ENCODE peak calls at places on chromosomes 11 and 22, in five cellular contexts. One of them, this sample, is unnamed.

GRCh38 chr22:24768537-24769374 is 5.8 kb downstream of the PIWIL3 start:
- DNase-seq in IMR-90: peak; percentile 76
- DNase-seq in pancreas: peak; percentile 73
- DNase-seq in SK-N-SH: peak; percentile 85
- DNase-seq in ascending aorta: no peak
- DNase-seq in this sample: peak; percentile 41

GRCh38 chr22:24155597-24156145 is 25.6 kb upstream of the SUSD2 start:
- DNase-seq in IMR-90: peak; percentile 65
- DNase-seq in pancreas: peak; percentile 90
- DNase-seq in SK-N-SH: peak; percentile 85
- DNase-seq in ascending aorta: peak; percentile 39
- DNase-seq in this sample: peak; percentile 84

GRCh38 chr11:88411265-88411664 is 73.7 kb upstream of the CTSC start:
- DNase-seq in IMR-90: peak; percentile 92
- DNase-seq in pancreas: no peak
- DNase-seq in SK-N-SH: no peak
- DNase-seq in ascending aorta: no peak
- DNase-seq in this sample: no peak

GRCh38 chr11:21511835-21512440 is 680.9 kb upstream of the ANO5 start:
- DNase-seq in IMR-90: no peak
- DNase-seq in pancreas: no peak
- DNase-seq in SK-N-SH: peak; percentile 36
- DNase-seq in ascending aorta: no peak
- DNase-seq in this sample: peak; percentile 48

GRCh38 chr22:30325724-30326703 is 727 bp downstream of the TBC1D10A start:
- DNase-seq in IMR-90: no peak
- DNase-seq in pancreas: peak; percentile 78
- DNase-seq in SK-N-SH: peak; percentile 77
- DNase-seq in ascending aorta: no peak
- DNase-seq in this sample: no peak

GRCh38 chr22:43110927-43111623 is 525 bp downstream of the BIK start:
- DNase-seq in IMR-90: no peak
- DNase-seq in pancreas: peak; percentile 90
- DNase-seq in SK-N-SH: peak; percentile 46
- DNase-seq in ascending aorta: no peak
- DNase-seq in this sample: no peak

GRCh38 chr11:31657091-31657490 is 147.5 kb downstream of the ELP4 start:
- DNase-seq in IMR-90: no peak
- DNase-seq in pancreas: no peak
- DNase-seq in SK-N-SH: no peak
- DNase-seq in ascending aorta: no peak
- DNase-seq in this sample: no peak

GRCh38 chr22:32605576-32605975 is 131.0 kb downstream of the FBXO7 start:
- DNase-seq in IMR-90: no peak
- DNase-seq in pancreas: no peak
- DNase-seq in SK-N-SH: no peak
- DNase-seq in ascending aorta: no peak
- DNase-seq in this sample: no peak

GRCh38 chr11:475941-476340 is 25.9 kb downstream of the PTDSS2 start:
- DNase-seq in IMR-90: no peak
- DNase-seq in pancreas: no peak
- DNase-seq in SK-N-SH: no peak
- DNase-seq in ascending aorta: no peak
- DNase-seq in this sample: no peak

GRCh38 chr22:19058713-19059451 is 63.3 kb downstream of the DGCR2 start:
- DNase-seq in IMR-90: no peak
- DNase-seq in pancreas: peak; percentile 77
- DNase-seq in SK-N-SH: no peak
- DNase-seq in ascending aorta: no peak
- DNase-seq in this sample: no peak

GRCh38 chr11:12211331-12212065 is 101.1 kb downstream of the MICAL2 start:
- DNase-seq in IMR-90: no peak
- DNase-seq in pancreas: no peak
- DNase-seq in SK-N-SH: no peak
- DNase-seq in ascending aorta: no peak
- DNase-seq in this sample: no peak

GRCh38 chr11:78560826-78561484 is 13.7 kb downstream of the NARS2 start:
- DNase-seq in IMR-90: no peak
- DNase-seq in pancreas: no peak
- DNase-seq in SK-N-SH: no peak
- DNase-seq in ascending aorta: no peak
- DNase-seq in this sample: no peak

GRCh38 chr11:112795142-112795815 is 165.9 kb upstream of the NCAM1 start:
- DNase-seq in IMR-90: peak; percentile 31
- DNase-seq in pancreas: no peak
- DNase-seq in SK-N-SH: peak; percentile 56
- DNase-seq in ascending aorta: no peak
- DNase-seq in this sample: peak; percentile 53

GRCh38 chr11:106012744-106013143 is 9.3 kb downstream of the MSANTD4 start:
- DNase-seq in IMR-90: peak; percentile 95
- DNase-seq in pancreas: no peak
- DNase-seq in SK-N-SH: no peak
- DNase-seq in ascending aorta: no peak
- DNase-seq in this sample: peak; percentile 65

GRCh38 chr11:46901156-46901555 is 17.2 kb downstream of the LRP4 start:
- DNase-seq in IMR-90: no peak
- DNase-seq in pancreas: no peak
- DNase-seq in SK-N-SH: no peak
- DNase-seq in ascending aorta: no peak
- DNase-seq in this sample: no peak

GRCh38 chr11:114564836-114565235 is 5.2 kb upstream of the NXPE1 start:
- DNase-seq in IMR-90: no peak
- DNase-seq in pancreas: no peak
- DNase-seq in SK-N-SH: no peak
- DNase-seq in ascending aorta: no peak
- DNase-seq in this sample: no peak

GRCh38 chr11:131889760-131890620 is 519.6 kb downstream of the NTM start:
- DNase-seq in IMR-90: peak; percentile 59
- DNase-seq in pancreas: no peak
- DNase-seq in SK-N-SH: no peak
- DNase-seq in ascending aorta: no peak
- DNase-seq in this sample: no peak

GRCh38 chr11:40732107-40732506 is 727.3 kb downstream of the LRRC4C start:
- DNase-seq in IMR-90: no peak
- DNase-seq in pancreas: no peak
- DNase-seq in SK-N-SH: no peak
- DNase-seq in ascending aorta: no peak
- DNase-seq in this sample: no peak

GRCh38 chr11:85918910-85919794 is 64.0 kb downstream of the CCDC83 start:
- DNase-seq in IMR-90: no peak
- DNase-seq in pancreas: no peak
- DNase-seq in SK-N-SH: no peak
- DNase-seq in ascending aorta: no peak
- DNase-seq in this sample: no peak

GRCh38 chr11:123678246-123678645 is 23.8 kb upstream of the SCN3B start:
- DNase-seq in IMR-90: no peak
- DNase-seq in pancreas: no peak
- DNase-seq in SK-N-SH: no peak
- DNase-seq in ascending aorta: no peak
- DNase-seq in this sample: no peak

GRCh38 chr11:132523929-132524328 is 1008.4 kb downstream of the OPCML start:
- DNase-seq in IMR-90: no peak
- DNase-seq in pancreas: no peak
- DNase-seq in SK-N-SH: no peak
- DNase-seq in ascending aorta: no peak
- DNase-seq in this sample: peak; percentile 2

GRCh38 chr22:42950281-42950680 is 64.7 kb downstream of the PACSIN2 start:
- DNase-seq in IMR-90: no peak
- DNase-seq in pancreas: no peak
- DNase-seq in SK-N-SH: no peak
- DNase-seq in ascending aorta: no peak
- DNase-seq in this sample: no peak

GRCh38 chr22:40406063-40406890 is 35.9 kb downstream of the SGSM3 start:
- DNase-seq in IMR-90: no peak
- DNase-seq in pancreas: no peak
- DNase-seq in SK-N-SH: no peak
- DNase-seq in ascending aorta: peak; percentile 5
- DNase-seq in this sample: no peak

DNA sequence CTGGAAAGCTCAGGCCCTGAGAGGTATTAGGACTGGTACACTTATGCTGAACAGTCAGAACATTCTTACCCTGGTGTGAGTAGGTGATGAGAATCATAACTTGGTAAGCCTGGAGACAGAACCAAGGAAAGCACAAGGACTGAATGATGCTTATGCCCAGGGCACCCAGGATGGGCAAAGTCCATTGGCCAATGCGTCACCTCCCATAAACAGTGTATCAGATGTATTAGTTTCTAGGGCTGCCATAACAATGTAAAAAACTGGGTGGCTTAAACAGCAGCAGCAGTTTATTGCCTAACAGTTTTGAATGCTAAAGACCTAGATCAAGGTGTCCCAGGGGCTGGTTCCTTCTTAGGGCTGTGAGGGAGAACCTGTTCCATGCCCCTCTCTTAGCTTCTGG is 107.0 kb downstream of the FAR1 start:
- DNase-seq in IMR-90: no peak
- DNase-seq in pancreas: no peak
- DNase-seq in SK-N-SH: no peak
- DNase-seq in ascending aorta: no peak
- DNase-seq in this sample: no peak
- H3K36me3 ChIP-seq in IMR-90: no peaks in the 10 kb centered on the region
- H3K36me3 ChIP-seq in pancreas: no peaks in the 10 kb centered on the region
- H3K36me3 ChIP-seq in SK-N-SH: no peaks in the 10 kb centered on the region
- H3K36me3 ChIP-seq in ascending aorta: no peaks in the 10 kb centered on the region
- H3K36me3 ChIP-seq in this sample: no peaks in the 10 kb centered on the region

GRCh38 chr22:38312261-38312800 is 4.9 kb downstream of the CSNK1E start:
- DNase-seq in IMR-90: peak; percentile 42
- DNase-seq in pancreas: no peak
- DNase-seq in SK-N-SH: no peak
- DNase-seq in ascending aorta: no peak
- DNase-seq in this sample: no peak

GRCh38 chr22:38314992-38315800 is 2.0 kb downstream of the CSNK1E start:
- DNase-seq in IMR-90: peak; percentile 35
- DNase-seq in pancreas: no peak
- DNase-seq in SK-N-SH: no peak
- DNase-seq in ascending aorta: no peak
- DNase-seq in this sample: no peak

GRCh38 chr22:38314140-38314991 is 2.9 kb downstream of the CSNK1E start:
- DNase-seq in IMR-90: peak; percentile 75
- DNase-seq in pancreas: no peak
- DNase-seq in SK-N-SH: no peak
- DNase-seq in ascending aorta: no peak
- DNase-seq in this sample: no peak

GRCh38 chr22:38311331-38311635 is 6.0 kb downstream of the CSNK1E start:
- DNase-seq in IMR-90: no peak
- DNase-seq in pancreas: no peak
- DNase-seq in SK-N-SH: no peak
- DNase-seq in ascending aorta: no peak
- DNase-seq in this sample: no peak

DNA sequence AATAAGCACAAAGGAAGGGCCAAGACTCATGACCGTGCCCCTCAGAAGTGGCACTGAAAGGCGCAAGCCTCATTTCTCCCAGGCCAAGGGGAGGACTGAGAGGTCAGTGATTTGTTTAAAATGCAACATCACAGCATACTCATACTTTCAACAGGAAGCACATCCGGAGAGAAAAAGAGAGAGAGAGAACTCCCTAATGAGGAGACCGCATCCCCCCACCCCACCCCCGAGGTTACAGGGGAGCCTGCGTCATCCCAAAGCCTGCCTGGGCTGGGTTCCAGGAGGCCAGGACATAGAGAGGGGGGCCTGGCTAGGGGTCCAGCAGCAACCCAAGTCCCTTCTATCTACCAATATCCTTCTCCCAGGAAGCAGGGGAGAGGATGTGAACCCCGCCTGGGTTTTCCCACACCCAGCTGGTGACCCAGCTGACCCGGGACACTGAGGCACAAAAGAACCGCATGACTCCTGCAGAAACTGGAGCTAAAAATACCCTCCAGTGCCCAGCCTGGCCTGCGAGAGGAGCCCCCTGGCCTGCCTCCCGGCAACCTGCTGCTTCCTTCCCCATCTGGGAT is 3.8 kb downstream of the CSNK1E start:
- DNase-seq in IMR-90: peak; percentile 96
- DNase-seq in pancreas: no peak
- DNase-seq in SK-N-SH: no peak
- DNase-seq in ascending aorta: no peak
- DNase-seq in this sample: peak; percentile 93
- H3K4me3 ChIP-seq in IMR-90: peak overlapping the region; percentile 92
- H3K4me3 ChIP-seq in pancreas: no peak overlapping the region
- H3K4me3 ChIP-seq in SK-N-SH: peak overlapping the region; percentile 14
- H3K4me3 ChIP-seq in ascending aorta: peak overlapping the region; percentile 92
- H3K4me3 ChIP-seq in this sample: peak overlapping the region; percentile 91

GRCh38 chr11:66626382-66626781 is 10.0 kb downstream of the RBM14 start:
- DNase-seq in IMR-90: no peak
- DNase-seq in pancreas: no peak
- DNase-seq in SK-N-SH: no peak
- DNase-seq in ascending aorta: no peak
- DNase-seq in this sample: no peak
- H3K36me3 ChIP-seq in IMR-90: peaks cover 67% of the 10 kb centered on the region
- H3K36me3 ChIP-seq in pancreas: peaks cover 33% of the 10 kb centered on the region
- H3K36me3 ChIP-seq in SK-N-SH: peaks cover 70% of the 10 kb centered on the region
- H3K36me3 ChIP-seq in ascending aorta: peaks cover 44% of the 10 kb centered on the region
- H3K36me3 ChIP-seq in this sample: peaks cover 93% of the 10 kb centered on the region

DNA sequence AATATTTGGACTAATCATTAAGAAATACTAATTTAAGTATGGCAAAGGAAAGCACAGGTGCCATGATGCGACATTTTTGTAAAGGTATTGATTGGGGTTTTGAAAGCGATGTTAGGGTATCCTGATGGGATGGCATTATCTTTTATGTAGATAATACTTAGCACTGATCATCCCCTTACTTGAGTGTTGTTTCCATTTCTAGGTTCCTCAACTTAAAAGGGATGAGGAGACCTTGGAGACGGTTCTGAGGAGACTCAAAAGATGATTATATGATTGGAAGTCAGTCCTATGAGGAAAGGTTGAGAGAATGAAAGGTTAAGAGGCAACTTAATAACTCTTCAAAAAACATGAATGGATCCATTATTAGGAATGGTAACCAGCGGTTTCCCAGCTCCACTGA is 11.1 kb downstream of the KMT2A start:
- DNase-seq in IMR-90: no peak
- DNase-seq in pancreas: no peak
- DNase-seq in SK-N-SH: no peak
- DNase-seq in ascending aorta: no peak
- DNase-seq in this sample: no peak
- H3K4me3 ChIP-seq in IMR-90: no peak overlapping the region
- H3K4me3 ChIP-seq in pancreas: no peak overlapping the region
- H3K4me3 ChIP-seq in SK-N-SH: no peak overlapping the region
- H3K4me3 ChIP-seq in ascending aorta: no peak overlapping the region
- H3K4me3 ChIP-seq in this sample: no peak overlapping the region

GRCh38 chr11:87351671-87352070 is 313.9 kb downstream of the TMEM135 start:
- DNase-seq in IMR-90: no peak
- DNase-seq in pancreas: no peak
- DNase-seq in SK-N-SH: no peak
- DNase-seq in ascending aorta: no peak
- DNase-seq in this sample: no peak
- H3K36me3 ChIP-seq in IMR-90: no peaks in the 10 kb centered on the region
- H3K36me3 ChIP-seq in pancreas: no peaks in the 10 kb centered on the region
- H3K36me3 ChIP-seq in SK-N-SH: no peaks in the 10 kb centered on the region
- H3K36me3 ChIP-seq in ascending aorta: no peaks in the 10 kb centered on the region
- H3K36me3 ChIP-seq in this sample: no peaks in the 10 kb centered on the region

GRCh38 chr11:72639475-72640375 is 34.5 kb downstream of the PDE2A start:
- DNase-seq in IMR-90: no peak
- DNase-seq in pancreas: no peak
- DNase-seq in SK-N-SH: no peak
- DNase-seq in ascending aorta: no peak
- DNase-seq in this sample: no peak
- H3K4me3 ChIP-seq in IMR-90: no peak overlapping the region
- H3K4me3 ChIP-seq in pancreas: no peak overlapping the region
- H3K4me3 ChIP-seq in SK-N-SH: no peak overlapping the region
- H3K4me3 ChIP-seq in ascending aorta: no peak overlapping the region
- H3K4me3 ChIP-seq in this sample: no peak overlapping the region